ENCODE peak calls at places on chromosomes 5 and 9, in eight cellular contexts. H, C, M, E, O, Z, K and D are unnamed samples.

GRCh38 chr5:137126829-137127228 is 372.3 kb downstream of the SPOCK1 start:
- DNase-seq in E (no peak), K (no peak), H (peak), M (no peak), C (no peak), O (no peak), Z (no peak), D (no peak)

GRCh38 chr5:172683696-172684464 is 42.8 kb downstream of the NEURL1B start:
- DNase-seq in K (peak), M (no peak), C (no peak), E (peak), O (peak), Z (peak), H (no peak), D (peak)

GRCh38 chr5:92634883-92635282 is 946.1 kb downstream of the NR2F1-AS1 start:
- DNase-seq in K (no peak), O (no peak), M (no peak), E (no peak), H (no peak), C (peak), Z (no peak), D (no peak)

GRCh38 chr5:50595199-50595598 is 71.2 kb upstream of the PARP8 start:
- DNase-seq in K (no peak), Z (no peak), E (no peak), O (no peak), H (peak), C (no peak), M (no peak), D (no peak)

GRCh38 chr5:160675988-160676387 is 176.0 kb downstream of the ATP10B start:
- DNase-seq in K (no peak), H (no peak), Z (no peak), O (no peak), E (no peak), C (no peak), M (no peak), D (no peak)

GRCh38 chr5:138457532-138458275 is 7.6 kb upstream of the EGR1 start:
- DNase-seq in O (no peak), E (no peak), H (no peak), C (no peak), Z (no peak), M (no peak), K (no peak), D (no peak)

GRCh38 chr5:63822633-63823032 is 139.6 kb downstream of the HTR1A start:
- DNase-seq in H (no peak), K (no peak), Z (no peak), C (no peak), E (no peak), O (no peak), M (no peak), D (no peak)

GRCh38 chr9:136696502-136696901 is 9.2 kb upstream of the AGPAT2 start:
- DNase-seq in O (no peak), C (no peak), M (no peak), K (no peak), H (no peak), E (no peak), Z (no peak), D (no peak)

GRCh38 chr5:45484781-45485180 is 211.4 kb downstream of the HCN1 start:
- DNase-seq in H (no peak), C (no peak), K (no peak), M (no peak), O (no peak), Z (no peak), E (no peak), D (no peak)